ENCODE peak calls at places on chromosomes 4 and X, in eight cellular contexts. One of them, this sample, is unnamed.

GRCh38 chr4:38163216-38164006 is 203.2 kb downstream of the PTTG2 start:
- DNase-seq in dorsolateral prefrontal cortex: no peak
- DNase-seq in upper lobe of right lung: no peak
- DNase-seq in CD8-positive, alpha-beta memory T cell: no peak
- DNase-seq in substantia nigra: no peak
- DNase-seq in brain microvascular endothelial cell: peak
- DNase-seq in GM23248: peak
- DNase-seq in heart left ventricle: no peak
- DNase-seq in this sample: no peak

GRCh38 chrX:154490021-154490413 is 412 bp downstream of the SLC10A3 start:
- DNase-seq in dorsolateral prefrontal cortex: no peak
- DNase-seq in upper lobe of right lung: peak
- DNase-seq in CD8-positive, alpha-beta memory T cell: peak
- DNase-seq in substantia nigra: no peak
- DNase-seq in brain microvascular endothelial cell: no peak
- DNase-seq in GM23248: peak
- DNase-seq in heart left ventricle: no peak
- DNase-seq in this sample: no peak

GRCh38 chr4:61872983-61873382 is 672.9 kb downstream of the ADGRL3 start:
- DNase-seq in dorsolateral prefrontal cortex: no peak
- DNase-seq in upper lobe of right lung: no peak
- DNase-seq in CD8-positive, alpha-beta memory T cell: no peak
- DNase-seq in substantia nigra: no peak
- DNase-seq in brain microvascular endothelial cell: no peak
- DNase-seq in GM23248: no peak
- DNase-seq in heart left ventricle: no peak
- DNase-seq in this sample: no peak

GRCh38 chrX:137550561-137551305 is 15.2 kb upstream of the ZIC3 start:
- DNase-seq in dorsolateral prefrontal cortex: no peak
- DNase-seq in upper lobe of right lung: no peak
- DNase-seq in CD8-positive, alpha-beta memory T cell: no peak
- DNase-seq in substantia nigra: no peak
- DNase-seq in brain microvascular endothelial cell: no peak
- DNase-seq in GM23248: no peak
- DNase-seq in heart left ventricle: no peak
- DNase-seq in this sample: no peak

GRCh38 chr4:37812713-37813112 is 13.8 kb upstream of the PGM2 start:
- DNase-seq in dorsolateral prefrontal cortex: no peak
- DNase-seq in upper lobe of right lung: no peak
- DNase-seq in CD8-positive, alpha-beta memory T cell: no peak
- DNase-seq in substantia nigra: no peak
- DNase-seq in brain microvascular endothelial cell: peak
- DNase-seq in GM23248: peak
- DNase-seq in heart left ventricle: no peak
- DNase-seq in this sample: no peak

GRCh38 chr4:138222041-138222440 is 20.1 kb downstream of the SLC7A11 start:
- DNase-seq in dorsolateral prefrontal cortex: no peak
- DNase-seq in upper lobe of right lung: no peak
- DNase-seq in CD8-positive, alpha-beta memory T cell: no peak
- DNase-seq in substantia nigra: no peak
- DNase-seq in brain microvascular endothelial cell: peak
- DNase-seq in GM23248: peak
- DNase-seq in heart left ventricle: no peak
- DNase-seq in this sample: no peak

GRCh38 chr4:118905546-118905945 is 16.9 kb downstream of the SYNPO2 start:
- DNase-seq in dorsolateral prefrontal cortex: no peak
- DNase-seq in upper lobe of right lung: no peak
- DNase-seq in CD8-positive, alpha-beta memory T cell: no peak
- DNase-seq in substantia nigra: no peak
- DNase-seq in brain microvascular endothelial cell: peak
- DNase-seq in GM23248: peak
- DNase-seq in heart left ventricle: no peak
- DNase-seq in this sample: no peak

GRCh38 chr4:38939150-38939549 is 71.5 kb downstream of the FAM114A1 start:
- DNase-seq in dorsolateral prefrontal cortex: no peak
- DNase-seq in upper lobe of right lung: no peak
- DNase-seq in CD8-positive, alpha-beta memory T cell: no peak
- DNase-seq in substantia nigra: no peak
- DNase-seq in brain microvascular endothelial cell: no peak
- DNase-seq in GM23248: no peak
- DNase-seq in heart left ventricle: no peak
- DNase-seq in this sample: no peak

GRCh38 chr4:71816676-71817303 is 32.9 kb upstream of the GC start:
- DNase-seq in dorsolateral prefrontal cortex: no peak
- DNase-seq in upper lobe of right lung: no peak
- DNase-seq in CD8-positive, alpha-beta memory T cell: no peak
- DNase-seq in substantia nigra: no peak
- DNase-seq in brain microvascular endothelial cell: no peak
- DNase-seq in GM23248: no peak
- DNase-seq in heart left ventricle: no peak
- DNase-seq in this sample: no peak

GRCh38 chr4:34182346-34182745 is 2062.0 kb downstream of the ARAP2 start:
- DNase-seq in dorsolateral prefrontal cortex: no peak
- DNase-seq in upper lobe of right lung: no peak
- DNase-seq in CD8-positive, alpha-beta memory T cell: no peak
- DNase-seq in substantia nigra: no peak
- DNase-seq in brain microvascular endothelial cell: no peak
- DNase-seq in GM23248: peak
- DNase-seq in heart left ventricle: no peak
- DNase-seq in this sample: no peak

GRCh38 chr4:162939086-162939485 is 227.6 kb downstream of the NAF1 start:
- DNase-seq in dorsolateral prefrontal cortex: no peak
- DNase-seq in upper lobe of right lung: no peak
- DNase-seq in CD8-positive, alpha-beta memory T cell: no peak
- DNase-seq in substantia nigra: no peak
- DNase-seq in brain microvascular endothelial cell: no peak
- DNase-seq in GM23248: no peak
- DNase-seq in heart left ventricle: no peak
- DNase-seq in this sample: no peak

GRCh38 chr4:45442466-45442865 is 681.4 kb downstream of the GABRG1 start:
- DNase-seq in dorsolateral prefrontal cortex: no peak
- DNase-seq in upper lobe of right lung: no peak
- DNase-seq in CD8-positive, alpha-beta memory T cell: no peak
- DNase-seq in substantia nigra: no peak
- DNase-seq in brain microvascular endothelial cell: no peak
- DNase-seq in GM23248: peak
- DNase-seq in heart left ventricle: no peak
- DNase-seq in this sample: no peak

GRCh38 chr4:55866973-55867574 is 13.6 kb downstream of the EXOC1 start:
- DNase-seq in dorsolateral prefrontal cortex: no peak
- DNase-seq in upper lobe of right lung: no peak
- DNase-seq in CD8-positive, alpha-beta memory T cell: peak
- DNase-seq in substantia nigra: no peak
- DNase-seq in brain microvascular endothelial cell: peak
- DNase-seq in GM23248: peak
- DNase-seq in heart left ventricle: no peak
- DNase-seq in this sample: no peak

GRCh38 chr4:48578132-48578964 is 88.3 kb downstream of the ZAR1 start:
- DNase-seq in dorsolateral prefrontal cortex: peak
- DNase-seq in upper lobe of right lung: no peak
- DNase-seq in CD8-positive, alpha-beta memory T cell: peak
- DNase-seq in substantia nigra: peak
- DNase-seq in brain microvascular endothelial cell: peak
- DNase-seq in GM23248: peak
- DNase-seq in heart left ventricle: peak
- DNase-seq in this sample: no peak

GRCh38 chr4:31246856-31247255 is 526.7 kb downstream of the PCDH7 start:
- DNase-seq in dorsolateral prefrontal cortex: no peak
- DNase-seq in upper lobe of right lung: no peak
- DNase-seq in CD8-positive, alpha-beta memory T cell: no peak
- DNase-seq in substantia nigra: no peak
- DNase-seq in brain microvascular endothelial cell: peak
- DNase-seq in GM23248: no peak
- DNase-seq in heart left ventricle: no peak
- DNase-seq in this sample: no peak

GRCh38 chr4:10183462-10183861 is 66.9 kb upstream of the WDR1 start:
- DNase-seq in dorsolateral prefrontal cortex: no peak
- DNase-seq in upper lobe of right lung: no peak
- DNase-seq in CD8-positive, alpha-beta memory T cell: no peak
- DNase-seq in substantia nigra: no peak
- DNase-seq in brain microvascular endothelial cell: no peak
- DNase-seq in GM23248: no peak
- DNase-seq in heart left ventricle: no peak
- DNase-seq in this sample: no peak

GRCh38 chr4:7964890-7965662 is 25.4 kb upstream of the AFAP1 start:
- DNase-seq in dorsolateral prefrontal cortex: no peak
- DNase-seq in upper lobe of right lung: no peak
- DNase-seq in CD8-positive, alpha-beta memory T cell: peak
- DNase-seq in substantia nigra: no peak
- DNase-seq in brain microvascular endothelial cell: no peak
- DNase-seq in GM23248: peak
- DNase-seq in heart left ventricle: peak
- DNase-seq in this sample: no peak

GRCh38 chr4:90174622-90175023 is 47.4 kb downstream of the CCSER1 start:
- DNase-seq in dorsolateral prefrontal cortex: no peak
- DNase-seq in upper lobe of right lung: no peak
- DNase-seq in CD8-positive, alpha-beta memory T cell: no peak
- DNase-seq in substantia nigra: no peak
- DNase-seq in brain microvascular endothelial cell: no peak
- DNase-seq in GM23248: no peak
- DNase-seq in heart left ventricle: no peak
- DNase-seq in this sample: no peak

GRCh38 chr4:125315571-125316390 is 1.0 kb downstream of the FAT4 start:
- DNase-seq in dorsolateral prefrontal cortex: peak
- DNase-seq in upper lobe of right lung: peak
- DNase-seq in CD8-positive, alpha-beta memory T cell: no peak
- DNase-seq in substantia nigra: peak
- DNase-seq in brain microvascular endothelial cell: peak
- DNase-seq in GM23248: peak
- DNase-seq in heart left ventricle: peak
- DNase-seq in this sample: peak

GRCh38 chr4:158610790-158611189 is 60.9 kb downstream of the C4orf46 start:
- DNase-seq in dorsolateral prefrontal cortex: no peak
- DNase-seq in upper lobe of right lung: no peak
- DNase-seq in CD8-positive, alpha-beta memory T cell: no peak
- DNase-seq in substantia nigra: no peak
- DNase-seq in brain microvascular endothelial cell: peak
- DNase-seq in GM23248: no peak
- DNase-seq in heart left ventricle: no peak
- DNase-seq in this sample: no peak

GRCh38 chr4:76801621-76802545 is 96.1 kb downstream of the SOWAHB start:
- DNase-seq in dorsolateral prefrontal cortex: no peak
- DNase-seq in upper lobe of right lung: no peak
- DNase-seq in CD8-positive, alpha-beta memory T cell: no peak
- DNase-seq in substantia nigra: no peak
- DNase-seq in brain microvascular endothelial cell: peak
- DNase-seq in GM23248: peak
- DNase-seq in heart left ventricle: peak
- DNase-seq in this sample: no peak

GRCh38 chr4:169617306-169617705 is 3.1 kb upstream of the CLCN3 start:
- DNase-seq in dorsolateral prefrontal cortex: no peak
- DNase-seq in upper lobe of right lung: no peak
- DNase-seq in CD8-positive, alpha-beta memory T cell: no peak
- DNase-seq in substantia nigra: no peak
- DNase-seq in brain microvascular endothelial cell: no peak
- DNase-seq in GM23248: no peak
- DNase-seq in heart left ventricle: no peak
- DNase-seq in this sample: no peak

GRCh38 chr4:169611991-169612868 is at the start of gene NEK1:
- DNase-seq in dorsolateral prefrontal cortex: peak
- DNase-seq in upper lobe of right lung: peak
- DNase-seq in CD8-positive, alpha-beta memory T cell: peak
- DNase-seq in substantia nigra: peak
- DNase-seq in brain microvascular endothelial cell: peak
- DNase-seq in GM23248: peak
- DNase-seq in heart left ventricle: peak
- DNase-seq in this sample: peak

GRCh38 chr4:169611157-169611556 is 1.2 kb downstream of the NEK1 start:
- DNase-seq in dorsolateral prefrontal cortex: no peak
- DNase-seq in upper lobe of right lung: no peak
- DNase-seq in CD8-positive, alpha-beta memory T cell: no peak
- DNase-seq in substantia nigra: no peak
- DNase-seq in brain microvascular endothelial cell: no peak
- DNase-seq in GM23248: peak
- DNase-seq in heart left ventricle: no peak
- DNase-seq in this sample: no peak

GRCh38 chr4:169615467-169616106 is 3.2 kb upstream of the NEK1 start:
- DNase-seq in dorsolateral prefrontal cortex: no peak
- DNase-seq in upper lobe of right lung: no peak
- DNase-seq in CD8-positive, alpha-beta memory T cell: no peak
- DNase-seq in substantia nigra: no peak
- DNase-seq in brain microvascular endothelial cell: peak
- DNase-seq in GM23248: peak
- DNase-seq in heart left ventricle: no peak
- DNase-seq in this sample: no peak

GRCh38 chr4:169612869-169613859 is 781 bp upstream of the NEK1 start:
- DNase-seq in dorsolateral prefrontal cortex: peak
- DNase-seq in upper lobe of right lung: peak
- DNase-seq in CD8-positive, alpha-beta memory T cell: peak
- DNase-seq in substantia nigra: peak
- DNase-seq in brain microvascular endothelial cell: peak
- DNase-seq in GM23248: peak
- DNase-seq in heart left ventricle: peak
- DNase-seq in this sample: no peak
- H3K27ac ChIP-seq in dorsolateral prefrontal cortex: peak
- H3K27ac ChIP-seq in upper lobe of right lung: peak
- H3K27ac ChIP-seq in CD8-positive, alpha-beta memory T cell: peak
- H3K27ac ChIP-seq in substantia nigra: peak
- H3K27ac ChIP-seq in brain microvascular endothelial cell: peak
- H3K27ac ChIP-seq in GM23248: peak
- H3K27ac ChIP-seq in heart left ventricle: peak
- H3K27ac ChIP-seq in this sample: peak

GRCh38 chrX:56788717-56789122 is 59.7 kb downstream of the NBDY start:
- DNase-seq in dorsolateral prefrontal cortex: peak
- DNase-seq in upper lobe of right lung: no peak
- DNase-seq in CD8-positive, alpha-beta memory T cell: peak
- DNase-seq in substantia nigra: peak
- DNase-seq in brain microvascular endothelial cell: no peak
- DNase-seq in GM23248: no peak
- DNase-seq in heart left ventricle: no peak
- DNase-seq in this sample: peak
- H3K27ac ChIP-seq in dorsolateral prefrontal cortex: peak
- H3K27ac ChIP-seq in upper lobe of right lung: no peak
- H3K27ac ChIP-seq in CD8-positive, alpha-beta memory T cell: no peak
- H3K27ac ChIP-seq in substantia nigra: peak
- H3K27ac ChIP-seq in brain microvascular endothelial cell: no peak
- H3K27ac ChIP-seq in GM23248: no peak
- H3K27ac ChIP-seq in heart left ventricle: no peak
- H3K27ac ChIP-seq in this sample: no peak

DNA sequence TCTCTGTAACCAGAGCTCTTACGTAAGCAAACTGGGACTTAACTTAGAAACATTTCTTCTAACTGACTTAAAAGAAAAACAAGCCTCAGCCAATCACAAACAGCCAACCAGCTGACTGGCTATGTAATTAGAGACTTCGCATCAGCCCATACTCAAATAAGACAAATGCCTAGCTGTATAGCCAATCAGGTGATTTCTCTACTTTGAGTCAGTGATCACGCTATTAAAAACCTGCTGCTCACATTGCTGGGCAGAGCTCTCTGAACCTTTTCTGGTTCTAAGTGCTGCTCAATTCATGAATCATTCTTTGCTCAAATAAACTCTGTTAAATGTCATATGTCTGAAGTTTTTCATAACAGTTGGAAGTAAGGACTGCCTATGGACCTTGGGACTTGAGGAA is 9.9 kb upstream of the SMIM10L2A start:
- DNase-seq in dorsolateral prefrontal cortex: no peak
- DNase-seq in upper lobe of right lung: no peak
- DNase-seq in CD8-positive, alpha-beta memory T cell: no peak
- DNase-seq in substantia nigra: no peak
- DNase-seq in brain microvascular endothelial cell: no peak
- DNase-seq in GM23248: peak
- DNase-seq in heart left ventricle: no peak
- DNase-seq in this sample: no peak
- H3K27ac ChIP-seq in dorsolateral prefrontal cortex: no peak
- H3K27ac ChIP-seq in upper lobe of right lung: no peak
- H3K27ac ChIP-seq in CD8-positive, alpha-beta memory T cell: no peak
- H3K27ac ChIP-seq in substantia nigra: no peak
- H3K27ac ChIP-seq in brain microvascular endothelial cell: no peak
- H3K27ac ChIP-seq in GM23248: no peak
- H3K27ac ChIP-seq in heart left ventricle: no peak
- H3K27ac ChIP-seq in this sample: no peak

GRCh38 chr4:73609688-73610087 is 10.5 kb downstream of the RASSF6 start:
- DNase-seq in dorsolateral prefrontal cortex: no peak
- DNase-seq in upper lobe of right lung: no peak
- DNase-seq in CD8-positive, alpha-beta memory T cell: no peak
- DNase-seq in substantia nigra: no peak
- DNase-seq in brain microvascular endothelial cell: peak
- DNase-seq in GM23248: no peak
- DNase-seq in heart left ventricle: no peak
- DNase-seq in this sample: no peak
- H3K27ac ChIP-seq in dorsolateral prefrontal cortex: no peak
- H3K27ac ChIP-seq in upper lobe of right lung: no peak
- H3K27ac ChIP-seq in CD8-positive, alpha-beta memory T cell: no peak
- H3K27ac ChIP-seq in substantia nigra: no peak
- H3K27ac ChIP-seq in brain microvascular endothelial cell: no peak
- H3K27ac ChIP-seq in GM23248: no peak
- H3K27ac ChIP-seq in heart left ventricle: no peak
- H3K27ac ChIP-seq in this sample: no peak

This sample was measured in coronary artery.